ENCODE peak calls at places on chromosomes 1 and 21, in ten cellular contexts. One of them, this sample, is unnamed.

GRCh38 chr1:164361927-164362326 is 197.1 kb upstream of the PBX1 start:
- DNase-seq in LoVo: no peak
- DNase-seq in NCI-H345: no peak
- DNase-seq in Calu3: no peak
- DNase-seq in astrocyte of the spinal cord: no peak
- DNase-seq in hepatic stellate cell: no peak
- DNase-seq in foreskin fibroblast: no peak
- DNase-seq in type B pancreatic cell: no peak
- DNase-seq in T-helper 1 cell: no peak
- DNase-seq in NCI-H1105 treated with DMSO at 0.1 percent for 48 hours: no peak
- DNase-seq in this sample: no peak

GRCh38 chr1:2174348-2175054 is 20.1 kb downstream of the FAAP20 start:
- DNase-seq in NCI-H345: peak
- DNase-seq in type B pancreatic cell: no peak
- DNase-seq in foreskin fibroblast: peak
- DNase-seq in Calu3: peak
- DNase-seq in LoVo: no peak
- DNase-seq in NCI-H1105 treated with DMSO at 0.1 percent for 48 hours: peak
- DNase-seq in T-helper 1 cell: no peak
- DNase-seq in astrocyte of the spinal cord: peak
- DNase-seq in hepatic stellate cell: peak
- DNase-seq in this sample: peak

GRCh38 chr1:192626366-192627179 is 9.4 kb upstream of the RGS13 start:
- DNase-seq in type B pancreatic cell: no peak
- DNase-seq in LoVo: no peak
- DNase-seq in astrocyte of the spinal cord: no peak
- DNase-seq in NCI-H345: no peak
- DNase-seq in T-helper 1 cell: no peak
- DNase-seq in hepatic stellate cell: no peak
- DNase-seq in foreskin fibroblast: no peak
- DNase-seq in Calu3: peak
- DNase-seq in NCI-H1105 treated with DMSO at 0.1 percent for 48 hours: no peak
- DNase-seq in this sample: no peak

GRCh38 chr1:17009706-17010105 is 2.0 kb downstream of the ATP13A2 start:
- DNase-seq in NCI-H345: no peak
- DNase-seq in astrocyte of the spinal cord: no peak
- DNase-seq in hepatic stellate cell: peak
- DNase-seq in type B pancreatic cell: no peak
- DNase-seq in foreskin fibroblast: no peak
- DNase-seq in LoVo: no peak
- DNase-seq in Calu3: peak
- DNase-seq in NCI-H1105 treated with DMSO at 0.1 percent for 48 hours: no peak
- DNase-seq in T-helper 1 cell: no peak
- DNase-seq in this sample: no peak

GRCh38 chr1:167373398-167373797 is 144.9 kb downstream of the CD247 start:
- DNase-seq in astrocyte of the spinal cord: no peak
- DNase-seq in NCI-H345: no peak
- DNase-seq in hepatic stellate cell: no peak
- DNase-seq in LoVo: no peak
- DNase-seq in Calu3: no peak
- DNase-seq in T-helper 1 cell: no peak
- DNase-seq in NCI-H1105 treated with DMSO at 0.1 percent for 48 hours: no peak
- DNase-seq in foreskin fibroblast: peak
- DNase-seq in type B pancreatic cell: no peak
- DNase-seq in this sample: no peak

GRCh38 chr1:156601892-156602291 is 613 bp upstream of the GPATCH4 start:
- DNase-seq in NCI-H345: no peak
- DNase-seq in Calu3: no peak
- DNase-seq in foreskin fibroblast: no peak
- DNase-seq in T-helper 1 cell: no peak
- DNase-seq in astrocyte of the spinal cord: no peak
- DNase-seq in type B pancreatic cell: no peak
- DNase-seq in NCI-H1105 treated with DMSO at 0.1 percent for 48 hours: no peak
- DNase-seq in LoVo: no peak
- DNase-seq in hepatic stellate cell: no peak
- DNase-seq in this sample: no peak

GRCh38 chr1:37763791-37764741 is 854 bp downstream of the EPHA10 start:
- DNase-seq in hepatic stellate cell: peak
- DNase-seq in Calu3: peak
- DNase-seq in astrocyte of the spinal cord: peak
- DNase-seq in NCI-H345: peak
- DNase-seq in T-helper 1 cell: no peak
- DNase-seq in NCI-H1105 treated with DMSO at 0.1 percent for 48 hours: no peak
- DNase-seq in foreskin fibroblast: peak
- DNase-seq in LoVo: peak
- DNase-seq in type B pancreatic cell: peak
- DNase-seq in this sample: no peak

GRCh38 chr1:40625076-40625475 is 40.4 kb downstream of the RIMS3 start:
- DNase-seq in LoVo: no peak
- DNase-seq in foreskin fibroblast: no peak
- DNase-seq in Calu3: peak
- DNase-seq in hepatic stellate cell: no peak
- DNase-seq in T-helper 1 cell: no peak
- DNase-seq in type B pancreatic cell: no peak
- DNase-seq in astrocyte of the spinal cord: peak
- DNase-seq in NCI-H345: no peak
- DNase-seq in NCI-H1105 treated with DMSO at 0.1 percent for 48 hours: peak
- DNase-seq in this sample: no peak

GRCh38 chr1:230057681-230058565 is 9.1 kb upstream of the GALNT2 start:
- DNase-seq in hepatic stellate cell: no peak
- DNase-seq in T-helper 1 cell: no peak
- DNase-seq in Calu3: no peak
- DNase-seq in astrocyte of the spinal cord: no peak
- DNase-seq in NCI-H345: no peak
- DNase-seq in LoVo: no peak
- DNase-seq in NCI-H1105 treated with DMSO at 0.1 percent for 48 hours: no peak
- DNase-seq in type B pancreatic cell: no peak
- DNase-seq in foreskin fibroblast: no peak
- DNase-seq in this sample: no peak

GRCh38 chr1:163308811-163309210 is 12.9 kb upstream of the NUF2 start:
- DNase-seq in LoVo: no peak
- DNase-seq in NCI-H1105 treated with DMSO at 0.1 percent for 48 hours: no peak
- DNase-seq in T-helper 1 cell: no peak
- DNase-seq in hepatic stellate cell: no peak
- DNase-seq in type B pancreatic cell: no peak
- DNase-seq in foreskin fibroblast: no peak
- DNase-seq in Calu3: no peak
- DNase-seq in astrocyte of the spinal cord: no peak
- DNase-seq in NCI-H345: no peak
- DNase-seq in this sample: no peak

GRCh38 chr1:59422921-59423575 is 126.2 kb downstream of the FGGY start:
- DNase-seq in T-helper 1 cell: no peak
- DNase-seq in astrocyte of the spinal cord: no peak
- DNase-seq in hepatic stellate cell: no peak
- DNase-seq in NCI-H345: peak
- DNase-seq in type B pancreatic cell: no peak
- DNase-seq in foreskin fibroblast: no peak
- DNase-seq in NCI-H1105 treated with DMSO at 0.1 percent for 48 hours: no peak
- DNase-seq in Calu3: peak
- DNase-seq in LoVo: no peak
- DNase-seq in this sample: no peak

GRCh38 chr1:220003585-220004299 is 42.6 kb downstream of the EPRS1 start:
- DNase-seq in foreskin fibroblast: no peak
- DNase-seq in NCI-H345: no peak
- DNase-seq in astrocyte of the spinal cord: no peak
- DNase-seq in LoVo: no peak
- DNase-seq in type B pancreatic cell: no peak
- DNase-seq in Calu3: no peak
- DNase-seq in hepatic stellate cell: no peak
- DNase-seq in NCI-H1105 treated with DMSO at 0.1 percent for 48 hours: no peak
- DNase-seq in T-helper 1 cell: no peak
- DNase-seq in this sample: peak

GRCh38 chr1:93501399-93501798 is 53.5 kb downstream of the FNBP1L start:
- DNase-seq in foreskin fibroblast: no peak
- DNase-seq in astrocyte of the spinal cord: no peak
- DNase-seq in NCI-H345: no peak
- DNase-seq in Calu3: no peak
- DNase-seq in T-helper 1 cell: no peak
- DNase-seq in type B pancreatic cell: no peak
- DNase-seq in NCI-H1105 treated with DMSO at 0.1 percent for 48 hours: no peak
- DNase-seq in LoVo: no peak
- DNase-seq in hepatic stellate cell: no peak
- DNase-seq in this sample: no peak

GRCh38 chr1:41474490-41475271 is 9.8 kb downstream of the EDN2 start:
- DNase-seq in NCI-H1105 treated with DMSO at 0.1 percent for 48 hours: peak
- DNase-seq in Calu3: no peak
- DNase-seq in LoVo: peak
- DNase-seq in hepatic stellate cell: no peak
- DNase-seq in astrocyte of the spinal cord: no peak
- DNase-seq in T-helper 1 cell: no peak
- DNase-seq in foreskin fibroblast: no peak
- DNase-seq in type B pancreatic cell: no peak
- DNase-seq in NCI-H345: no peak
- DNase-seq in this sample: no peak

GRCh38 chr1:156165083-156165482 is 11.7 kb downstream of the SEMA4A start:
- DNase-seq in T-helper 1 cell: no peak
- DNase-seq in Calu3: no peak
- DNase-seq in type B pancreatic cell: no peak
- DNase-seq in foreskin fibroblast: no peak
- DNase-seq in NCI-H1105 treated with DMSO at 0.1 percent for 48 hours: no peak
- DNase-seq in astrocyte of the spinal cord: no peak
- DNase-seq in NCI-H345: no peak
- DNase-seq in LoVo: no peak
- DNase-seq in hepatic stellate cell: no peak
- DNase-seq in this sample: no peak

GRCh38 chr1:205054013-205054412 is 11.0 kb downstream of the CNTN2 start:
- DNase-seq in T-helper 1 cell: no peak
- DNase-seq in NCI-H345: no peak
- DNase-seq in astrocyte of the spinal cord: no peak
- DNase-seq in type B pancreatic cell: no peak
- DNase-seq in Calu3: no peak
- DNase-seq in hepatic stellate cell: no peak
- DNase-seq in NCI-H1105 treated with DMSO at 0.1 percent for 48 hours: no peak
- DNase-seq in LoVo: no peak
- DNase-seq in foreskin fibroblast: no peak
- DNase-seq in this sample: no peak

GRCh38 chr1:36366091-36366661 is 19.5 kb downstream of the STK40 start:
- DNase-seq in Calu3: no peak
- DNase-seq in foreskin fibroblast: peak
- DNase-seq in astrocyte of the spinal cord: no peak
- DNase-seq in NCI-H345: no peak
- DNase-seq in T-helper 1 cell: no peak
- DNase-seq in hepatic stellate cell: peak
- DNase-seq in NCI-H1105 treated with DMSO at 0.1 percent for 48 hours: no peak
- DNase-seq in LoVo: no peak
- DNase-seq in type B pancreatic cell: no peak
- DNase-seq in this sample: no peak

GRCh38 chr1:92721886-92722285 is 63.0 kb downstream of the EVI5 start:
- DNase-seq in Calu3: no peak
- DNase-seq in type B pancreatic cell: no peak
- DNase-seq in NCI-H1105 treated with DMSO at 0.1 percent for 48 hours: no peak
- DNase-seq in LoVo: no peak
- DNase-seq in hepatic stellate cell: no peak
- DNase-seq in foreskin fibroblast: no peak
- DNase-seq in astrocyte of the spinal cord: no peak
- DNase-seq in NCI-H345: no peak
- DNase-seq in T-helper 1 cell: no peak
- DNase-seq in this sample: no peak

GRCh38 chr1:89910780-89911179 is 84.1 kb upstream of the ZNF326 start:
- DNase-seq in hepatic stellate cell: peak
- DNase-seq in NCI-H1105 treated with DMSO at 0.1 percent for 48 hours: no peak
- DNase-seq in Calu3: no peak
- DNase-seq in foreskin fibroblast: peak
- DNase-seq in astrocyte of the spinal cord: peak
- DNase-seq in NCI-H345: no peak
- DNase-seq in T-helper 1 cell: no peak
- DNase-seq in type B pancreatic cell: no peak
- DNase-seq in LoVo: peak
- DNase-seq in this sample: no peak

GRCh38 chr1:3546048-3546384 is 65.3 kb downstream of the MEGF6 start:
- DNase-seq in hepatic stellate cell: no peak
- DNase-seq in astrocyte of the spinal cord: no peak
- DNase-seq in NCI-H345: no peak
- DNase-seq in T-helper 1 cell: no peak
- DNase-seq in NCI-H1105 treated with DMSO at 0.1 percent for 48 hours: no peak
- DNase-seq in LoVo: no peak
- DNase-seq in type B pancreatic cell: no peak
- DNase-seq in foreskin fibroblast: no peak
- DNase-seq in Calu3: no peak
- DNase-seq in this sample: no peak

GRCh38 chr21:36254106-36254941 is 65.7 kb upstream of the MORC3 start:
- DNase-seq in astrocyte of the spinal cord: no peak
- DNase-seq in T-helper 1 cell: no peak
- DNase-seq in NCI-H345: no peak
- DNase-seq in Calu3: no peak
- DNase-seq in hepatic stellate cell: no peak
- DNase-seq in LoVo: no peak
- DNase-seq in foreskin fibroblast: no peak
- DNase-seq in NCI-H1105 treated with DMSO at 0.1 percent for 48 hours: no peak
- DNase-seq in type B pancreatic cell: no peak
- DNase-seq in this sample: no peak

GRCh38 chr1:65075123-65075976 is 72.7 kb upstream of the AK4 start:
- DNase-seq in astrocyte of the spinal cord: peak
- DNase-seq in Calu3: peak
- DNase-seq in LoVo: peak
- DNase-seq in foreskin fibroblast: peak
- DNase-seq in T-helper 1 cell: peak
- DNase-seq in NCI-H1105 treated with DMSO at 0.1 percent for 48 hours: peak
- DNase-seq in type B pancreatic cell: no peak
- DNase-seq in hepatic stellate cell: peak
- DNase-seq in NCI-H345: peak
- DNase-seq in this sample: peak

GRCh38 chr1:226397011-226397926 is 10.6 kb downstream of the PARP1 start:
- DNase-seq in LoVo: no peak
- DNase-seq in T-helper 1 cell: no peak
- DNase-seq in foreskin fibroblast: no peak
- DNase-seq in Calu3: no peak
- DNase-seq in type B pancreatic cell: peak
- DNase-seq in NCI-H1105 treated with DMSO at 0.1 percent for 48 hours: no peak
- DNase-seq in astrocyte of the spinal cord: no peak
- DNase-seq in hepatic stellate cell: no peak
- DNase-seq in NCI-H345: no peak
- DNase-seq in this sample: no peak

GRCh38 chr21:46667735-46668380 is 32.4 kb downstream of the PRMT2 start:
- DNase-seq in NCI-H1105 treated with DMSO at 0.1 percent for 48 hours: peak
- DNase-seq in Calu3: peak
- DNase-seq in foreskin fibroblast: peak
- DNase-seq in T-helper 1 cell: no peak
- DNase-seq in astrocyte of the spinal cord: peak
- DNase-seq in LoVo: peak
- DNase-seq in hepatic stellate cell: no peak
- DNase-seq in type B pancreatic cell: no peak
- DNase-seq in NCI-H345: peak
- DNase-seq in this sample: peak

GRCh38 chr1:178238722-178239510 is 145.0 kb downstream of the RASAL2 start:
- DNase-seq in LoVo: peak
- DNase-seq in type B pancreatic cell: no peak
- DNase-seq in hepatic stellate cell: peak
- DNase-seq in T-helper 1 cell: no peak
- DNase-seq in foreskin fibroblast: peak
- DNase-seq in NCI-H1105 treated with DMSO at 0.1 percent for 48 hours: no peak
- DNase-seq in Calu3: peak
- DNase-seq in NCI-H345: no peak
- DNase-seq in astrocyte of the spinal cord: peak
- DNase-seq in this sample: peak

GRCh38 chr21:37149411-37149810 is 76.4 kb downstream of the TTC3 start:
- DNase-seq in LoVo: no peak
- DNase-seq in type B pancreatic cell: no peak
- DNase-seq in foreskin fibroblast: peak
- DNase-seq in astrocyte of the spinal cord: peak
- DNase-seq in hepatic stellate cell: peak
- DNase-seq in Calu3: no peak
- DNase-seq in NCI-H1105 treated with DMSO at 0.1 percent for 48 hours: no peak
- DNase-seq in NCI-H345: no peak
- DNase-seq in T-helper 1 cell: no peak
- DNase-seq in this sample: no peak

GRCh38 chr1:110605446-110605845 is 712 bp downstream of the KCNA2 start:
- DNase-seq in NCI-H345: no peak
- DNase-seq in astrocyte of the spinal cord: no peak
- DNase-seq in type B pancreatic cell: no peak
- DNase-seq in hepatic stellate cell: no peak
- DNase-seq in foreskin fibroblast: no peak
- DNase-seq in Calu3: no peak
- DNase-seq in LoVo: no peak
- DNase-seq in NCI-H1105 treated with DMSO at 0.1 percent for 48 hours: no peak
- DNase-seq in T-helper 1 cell: no peak
- DNase-seq in this sample: no peak

GRCh38 chr21:41894922-41895557 is 15.9 kb upstream of the PRDM15 start:
- DNase-seq in NCI-H1105 treated with DMSO at 0.1 percent for 48 hours: no peak
- DNase-seq in foreskin fibroblast: no peak
- DNase-seq in Calu3: no peak
- DNase-seq in T-helper 1 cell: no peak
- DNase-seq in LoVo: no peak
- DNase-seq in astrocyte of the spinal cord: peak
- DNase-seq in NCI-H345: no peak
- DNase-seq in hepatic stellate cell: peak
- DNase-seq in type B pancreatic cell: no peak
- DNase-seq in this sample: no peak